ENCODE peak calls at places on chromosome 13, in five cellular contexts. B is LNCaP clone FGC, M is cardiac fibroblast, N is breast epithelium, T is MCF 10A. W is an unnamed sample.

GRCh38 chr13:99857738-99858137 is 113.8 kb downstream of the ZIC5 start:
- DNase-seq in B (no peak), M (no peak), N (no peak), T (no peak), W (no peak)

GRCh38 chr13:28375250-28375930 is 119.5 kb downstream of the FLT1 start:
- DNase-seq in B (no peak), M (no peak), N (no peak), T (no peak), W (no peak)

GRCh38 chr13:84821261-84821660 is 939.0 kb upstream of the SLITRK1 start:
- DNase-seq in B (no peak), M (no peak), N (no peak), T (no peak), W (no peak)

GRCh38 chr13:53126803-53127202 is 98.2 kb downstream of the OLFM4 start:
- DNase-seq in B (no peak), M (no peak), N (no peak), T (no peak), W (no peak)

GRCh38 chr13:51451134-51451466 is 1.7 kb downstream of the INTS6 start:
- DNase-seq in B (no peak), M (no peak), N (no peak), T (no peak), W (no peak)

GRCh38 chr13:66506031-66506777 is 723.9 kb downstream of the PCDH9 start:
- DNase-seq in B (no peak), M (no peak), N (no peak), T (no peak), W (no peak)

GRCh38 chr13:33328691-33329090 is 43.1 kb upstream of the STARD13 start:
- DNase-seq in B (no peak), M (peak; percentile 31), N (no peak), T (peak; percentile 12), W (no peak)

GRCh38 chr13:103884139-103884723 is 818.0 kb upstream of the SLC10A2 start:
- DNase-seq in B (no peak), M (no peak), N (no peak), T (no peak), W (no peak)

GRCh38 chr13:37406031-37406430 is 192.5 kb downstream of the POSTN start:
- DNase-seq in B (no peak), M (no peak), N (no peak), T (no peak), W (no peak)

GRCh38 chr13:31538067-31539042 is 201.0 kb upstream of the RXFP2 start:
- DNase-seq in B (no peak), M (peak; percentile 68), N (no peak), T (peak; percentile 72), W (peak; percentile 59)

GRCh38 chr13:110560606-110561334 is 752 bp downstream of the RAB20 start:
- DNase-seq in B (no peak), M (peak; percentile 46), N (no peak), T (peak; percentile 33), W (peak; percentile 72)

GRCh38 chr13:31896427-31896826 is 135.1 kb upstream of the FRY start:
- DNase-seq in B (no peak), M (peak; percentile 76), N (no peak), T (peak; percentile 55), W (peak; percentile 8)

GRCh38 chr13:43157796-43158195 is 134.4 kb downstream of the DNAJC15 start:
- DNase-seq in B (no peak), M (no peak), N (no peak), T (no peak), W (no peak)

W was measured in neural progenitor cell.